ENCODE peak calls at places on chromosomes 6 and 20, in eight cellular contexts. One of them, this sample, is unnamed. For H3K27me3 and H3K4me1, the result is how much of the 10 kb centered on the place peaks cover.

GRCh38 chr6:159168536-159169192 is 536 bp upstream of the FNDC1 start:
- DNase-seq in cardiac muscle cell: peak
- DNase-seq in right atrium auricular region: no peak
- DNase-seq in PC-3: no peak
- DNase-seq in tibial artery: peak
- DNase-seq in heart right ventricle: peak
- DNase-seq in MM.1S: no peak
- DNase-seq in neural progenitor cell: peak
- DNase-seq in this sample: peak

GRCh38 chr6:119096683-119097310 is 18.3 kb upstream of the FAM184A start:
- DNase-seq in cardiac muscle cell: no peak
- DNase-seq in right atrium auricular region: peak
- DNase-seq in PC-3: no peak
- DNase-seq in tibial artery: peak
- DNase-seq in heart right ventricle: peak
- DNase-seq in MM.1S: no peak
- DNase-seq in neural progenitor cell: no peak
- DNase-seq in this sample: no peak

GRCh38 chr6:36519352-36519751 is 27.9 kb downstream of the STK38 start:
- DNase-seq in cardiac muscle cell: no peak
- DNase-seq in right atrium auricular region: no peak
- DNase-seq in PC-3: no peak
- DNase-seq in tibial artery: no peak
- DNase-seq in heart right ventricle: no peak
- DNase-seq in MM.1S: peak
- DNase-seq in neural progenitor cell: no peak
- DNase-seq in this sample: peak

GRCh38 chr20:3885711-3886110 is 3.5 kb upstream of the PANK2 start:
- DNase-seq in cardiac muscle cell: no peak
- DNase-seq in right atrium auricular region: no peak
- DNase-seq in PC-3: no peak
- DNase-seq in tibial artery: no peak
- DNase-seq in heart right ventricle: no peak
- DNase-seq in MM.1S: no peak
- DNase-seq in neural progenitor cell: no peak
- DNase-seq in this sample: no peak

GRCh38 chr6:75296811-75297779 is 12.5 kb upstream of the TMEM30A start:
- DNase-seq in cardiac muscle cell: peak
- DNase-seq in right atrium auricular region: no peak
- DNase-seq in PC-3: peak
- DNase-seq in tibial artery: no peak
- DNase-seq in heart right ventricle: no peak
- DNase-seq in MM.1S: peak
- DNase-seq in neural progenitor cell: peak
- DNase-seq in this sample: peak

GRCh38 chr6:158653577-158654354 is 3.9 kb downstream of the SYTL3 start:
- DNase-seq in cardiac muscle cell: peak
- DNase-seq in right atrium auricular region: peak
- DNase-seq in PC-3: no peak
- DNase-seq in tibial artery: no peak
- DNase-seq in heart right ventricle: peak
- DNase-seq in MM.1S: peak
- DNase-seq in neural progenitor cell: no peak
- DNase-seq in this sample: peak

GRCh38 chr6:133953634-133954415 is 801 bp downstream of the TBPL1 start:
- DNase-seq in cardiac muscle cell: no peak
- DNase-seq in right atrium auricular region: no peak
- DNase-seq in PC-3: no peak
- DNase-seq in tibial artery: no peak
- DNase-seq in heart right ventricle: no peak
- DNase-seq in MM.1S: peak
- DNase-seq in neural progenitor cell: peak
- DNase-seq in this sample: no peak

GRCh38 chr6:84667252-84668213 is 96.9 kb downstream of the TBX18 start:
- DNase-seq in cardiac muscle cell: no peak
- DNase-seq in right atrium auricular region: no peak
- DNase-seq in PC-3: no peak
- DNase-seq in tibial artery: no peak
- DNase-seq in heart right ventricle: no peak
- DNase-seq in MM.1S: no peak
- DNase-seq in neural progenitor cell: no peak
- DNase-seq in this sample: no peak

GRCh38 chr20:60465439-60465838 is 507.2 kb downstream of the CDH26 start:
- DNase-seq in cardiac muscle cell: no peak
- DNase-seq in right atrium auricular region: no peak
- DNase-seq in PC-3: no peak
- DNase-seq in tibial artery: no peak
- DNase-seq in heart right ventricle: no peak
- DNase-seq in MM.1S: no peak
- DNase-seq in neural progenitor cell: no peak
- DNase-seq in this sample: no peak

GRCh38 chr6:137471951-137472350 is 22.2 kb downstream of the OLIG3 start:
- DNase-seq in cardiac muscle cell: no peak
- DNase-seq in right atrium auricular region: no peak
- DNase-seq in PC-3: no peak
- DNase-seq in tibial artery: no peak
- DNase-seq in heart right ventricle: no peak
- DNase-seq in MM.1S: no peak
- DNase-seq in neural progenitor cell: no peak
- DNase-seq in this sample: no peak

GRCh38 chr20:63944078-63944941 is 11.9 kb downstream of the UCKL1 start:
- DNase-seq in cardiac muscle cell: no peak
- DNase-seq in right atrium auricular region: no peak
- DNase-seq in PC-3: no peak
- DNase-seq in tibial artery: no peak
- DNase-seq in heart right ventricle: peak
- DNase-seq in MM.1S: no peak
- DNase-seq in neural progenitor cell: no peak
- DNase-seq in this sample: no peak

GRCh38 chr6:25166955-25167753 is 112.0 kb upstream of the CARMIL1 start:
- DNase-seq in cardiac muscle cell: no peak
- DNase-seq in right atrium auricular region: no peak
- DNase-seq in PC-3: no peak
- DNase-seq in tibial artery: no peak
- DNase-seq in heart right ventricle: no peak
- DNase-seq in MM.1S: peak
- DNase-seq in neural progenitor cell: no peak
- DNase-seq in this sample: no peak

GRCh38 chr6:34288581-34288980 is 39.8 kb upstream of the SMIM29 start:
- DNase-seq in cardiac muscle cell: no peak
- DNase-seq in right atrium auricular region: peak
- DNase-seq in PC-3: no peak
- DNase-seq in tibial artery: no peak
- DNase-seq in heart right ventricle: no peak
- DNase-seq in MM.1S: peak
- DNase-seq in neural progenitor cell: no peak
- DNase-seq in this sample: no peak

GRCh38 chr20:39876974-39877615 is 811.9 kb downstream of the MAFB start:
- DNase-seq in cardiac muscle cell: no peak
- DNase-seq in right atrium auricular region: no peak
- DNase-seq in PC-3: no peak
- DNase-seq in tibial artery: no peak
- DNase-seq in heart right ventricle: no peak
- DNase-seq in MM.1S: no peak
- DNase-seq in neural progenitor cell: no peak
- DNase-seq in this sample: no peak

GRCh38 chr20:60238992-60239655 is 280.9 kb downstream of the CDH26 start:
- DNase-seq in cardiac muscle cell: no peak
- DNase-seq in right atrium auricular region: no peak
- DNase-seq in PC-3: no peak
- DNase-seq in tibial artery: no peak
- DNase-seq in heart right ventricle: no peak
- DNase-seq in MM.1S: no peak
- DNase-seq in neural progenitor cell: peak
- DNase-seq in this sample: no peak

GRCh38 chr6:53858196-53858595 is 63.4 kb downstream of the LRRC1 start:
- DNase-seq in cardiac muscle cell: no peak
- DNase-seq in right atrium auricular region: no peak
- DNase-seq in PC-3: no peak
- DNase-seq in tibial artery: no peak
- DNase-seq in heart right ventricle: no peak
- DNase-seq in MM.1S: no peak
- DNase-seq in neural progenitor cell: no peak
- DNase-seq in this sample: no peak

GRCh38 chr6:53860511-53860910 is 65.7 kb downstream of the LRRC1 start:
- DNase-seq in cardiac muscle cell: no peak
- DNase-seq in right atrium auricular region: no peak
- DNase-seq in PC-3: no peak
- DNase-seq in tibial artery: no peak
- DNase-seq in heart right ventricle: no peak
- DNase-seq in MM.1S: no peak
- DNase-seq in neural progenitor cell: peak
- DNase-seq in this sample: no peak

GRCh38 chr6:53862517-53863457 is 68.0 kb downstream of the LRRC1 start:
- DNase-seq in cardiac muscle cell: no peak
- DNase-seq in right atrium auricular region: no peak
- DNase-seq in PC-3: peak
- DNase-seq in tibial artery: no peak
- DNase-seq in heart right ventricle: no peak
- DNase-seq in MM.1S: no peak
- DNase-seq in neural progenitor cell: no peak
- DNase-seq in this sample: no peak

GRCh38 chr6:53858913-53859312 is 64.1 kb downstream of the LRRC1 start:
- DNase-seq in cardiac muscle cell: no peak
- DNase-seq in right atrium auricular region: no peak
- DNase-seq in PC-3: no peak
- DNase-seq in tibial artery: no peak
- DNase-seq in heart right ventricle: no peak
- DNase-seq in MM.1S: no peak
- DNase-seq in neural progenitor cell: no peak
- DNase-seq in this sample: no peak

GRCh38 chr6:53861543-53861942 is 66.7 kb downstream of the LRRC1 start:
- DNase-seq in cardiac muscle cell: no peak
- DNase-seq in right atrium auricular region: no peak
- DNase-seq in PC-3: peak
- DNase-seq in tibial artery: no peak
- DNase-seq in heart right ventricle: no peak
- DNase-seq in MM.1S: no peak
- DNase-seq in neural progenitor cell: no peak
- DNase-seq in this sample: no peak
- H3K27ac ChIP-seq in cardiac muscle cell: no peak
- H3K27ac ChIP-seq in right atrium auricular region: no peak
- H3K27ac ChIP-seq in PC-3: no peak
- H3K27ac ChIP-seq in tibial artery: no peak
- H3K27ac ChIP-seq in heart right ventricle: no peak
- H3K27ac ChIP-seq in MM.1S: no peak
- H3K27ac ChIP-seq in neural progenitor cell: peak
- H3K27ac ChIP-seq in this sample: no peak

GRCh38 chr6:77979204-77979603 is 326.4 kb downstream of the MEI4 start:
- DNase-seq in cardiac muscle cell: no peak
- DNase-seq in right atrium auricular region: no peak
- DNase-seq in PC-3: no peak
- DNase-seq in tibial artery: no peak
- DNase-seq in heart right ventricle: no peak
- DNase-seq in MM.1S: no peak
- DNase-seq in neural progenitor cell: no peak
- DNase-seq in this sample: no peak
- H3K27me3 ChIP-seq in cardiac muscle cell: under half
- H3K27me3 ChIP-seq in right atrium auricular region: under half
- H3K27me3 ChIP-seq in PC-3: under half
- H3K27me3 ChIP-seq in tibial artery: under half
- H3K27me3 ChIP-seq in heart right ventricle: under half
- H3K27me3 ChIP-seq in MM.1S: under half
- H3K27me3 ChIP-seq in neural progenitor cell: under half
- H3K27me3 ChIP-seq in this sample: under half

DNA sequence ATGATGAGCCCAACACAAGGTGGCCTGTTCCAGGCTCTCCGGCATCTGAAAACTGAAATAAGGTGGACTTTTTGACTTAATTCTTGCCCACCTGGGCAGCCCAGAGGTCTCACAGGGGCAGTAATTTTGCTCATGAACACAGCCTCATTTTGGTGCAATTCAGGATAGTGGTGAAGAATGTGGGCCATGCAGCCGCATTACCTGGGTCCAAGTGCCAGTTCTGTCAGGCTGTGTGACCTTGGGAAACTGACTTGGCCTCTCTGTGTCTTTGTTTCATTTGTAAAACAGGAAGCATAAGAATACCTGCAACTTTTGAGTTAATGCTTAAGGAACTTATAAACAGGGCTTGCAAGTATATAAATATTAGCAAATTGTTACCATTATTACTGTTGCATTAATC is 5.6 kb downstream of the PREX1 start:
- DNase-seq in cardiac muscle cell: no peak
- DNase-seq in right atrium auricular region: no peak
- DNase-seq in PC-3: no peak
- DNase-seq in tibial artery: no peak
- DNase-seq in heart right ventricle: no peak
- DNase-seq in MM.1S: no peak
- DNase-seq in neural progenitor cell: no peak
- DNase-seq in this sample: no peak
- H3K4me1 ChIP-seq in cardiac muscle cell: under half
- H3K4me1 ChIP-seq in right atrium auricular region: under half
- H3K4me1 ChIP-seq in PC-3: under half
- H3K4me1 ChIP-seq in tibial artery: under half
- H3K4me1 ChIP-seq in heart right ventricle: under half
- H3K4me1 ChIP-seq in MM.1S: under half
- H3K4me1 ChIP-seq in neural progenitor cell: under half
- H3K4me1 ChIP-seq in this sample: half or more

DNA sequence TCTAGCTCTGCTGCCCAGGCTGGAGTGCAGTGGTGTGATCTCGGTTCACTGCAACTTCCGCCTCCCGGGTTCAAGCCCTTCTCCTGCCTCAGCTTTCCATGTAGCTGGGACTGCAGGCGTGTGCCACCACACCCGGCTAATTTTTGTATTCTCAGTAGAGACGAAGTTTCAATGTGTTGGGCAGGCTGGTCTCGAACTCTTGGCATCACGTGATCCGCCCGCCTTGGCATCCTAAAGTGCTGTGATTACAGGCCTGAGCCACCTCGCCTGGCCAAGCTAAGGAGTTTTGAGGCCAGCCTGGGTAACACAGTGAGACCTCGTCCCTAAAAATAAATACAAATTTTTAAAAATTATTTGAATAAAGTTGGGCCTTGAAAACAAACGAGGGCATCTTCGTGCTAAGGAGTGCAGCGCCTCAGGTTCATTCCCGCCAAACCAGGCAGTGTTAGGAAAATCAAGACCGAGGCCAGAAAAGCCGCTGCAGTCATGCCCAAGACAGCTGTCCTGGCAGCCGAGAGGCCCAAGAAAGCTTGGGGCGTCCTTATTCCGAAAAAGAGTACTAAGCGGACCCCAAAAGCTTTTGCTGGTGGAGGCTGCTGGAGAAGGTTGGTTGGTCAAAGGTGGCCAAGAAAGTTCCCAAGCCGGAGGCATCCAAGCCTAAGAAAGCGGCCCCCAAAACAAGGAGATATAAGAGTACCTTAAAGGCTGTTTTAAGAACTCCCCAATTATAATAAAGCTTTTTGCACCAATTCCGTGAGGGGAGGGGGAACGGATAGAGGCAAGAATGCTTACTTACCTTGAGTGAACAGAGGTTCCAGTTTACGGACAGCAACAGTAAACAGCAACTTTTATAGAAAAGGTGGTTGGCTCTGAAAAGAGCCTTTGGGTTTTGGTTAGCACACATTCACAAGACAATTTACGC is 109.0 kb downstream of the HFE start:
- DNase-seq in cardiac muscle cell: no peak
- DNase-seq in right atrium auricular region: no peak
- DNase-seq in PC-3: peak
- DNase-seq in tibial artery: no peak
- DNase-seq in heart right ventricle: no peak
- DNase-seq in MM.1S: peak
- DNase-seq in neural progenitor cell: peak
- DNase-seq in this sample: peak
- H3K27ac ChIP-seq in cardiac muscle cell: peak
- H3K27ac ChIP-seq in right atrium auricular region: peak
- H3K27ac ChIP-seq in PC-3: peak
- H3K27ac ChIP-seq in tibial artery: peak
- H3K27ac ChIP-seq in heart right ventricle: peak
- H3K27ac ChIP-seq in MM.1S: peak
- H3K27ac ChIP-seq in neural progenitor cell: peak
- H3K27ac ChIP-seq in this sample: peak